ENCODE peak calls at places on chromosomes 5 and 9, in six cellular contexts. K is HCT116, J is GM12878, G is K562, Q is SK-N-SH, P is HepG2. Z is an unnamed sample.

GRCh38 chr9:99274016-99274415 is 51.9 kb downstream of the SEC61B start:
- DNase-seq in K (no peak), J (no peak), G (no peak), Q (no peak), P (no peak), Z (no peak)

GRCh38 chr5:9108156-9108555 is 437.7 kb downstream of the SEMA5A start:
- DNase-seq in K (no peak), J (no peak), G (no peak), Q (peak), P (no peak), Z (no peak)

GRCh38 chr5:146337264-146337904 is 1.3 kb upstream of the POU4F3 start:
- DNase-seq in K (no peak), J (no peak), G (no peak), Q (no peak), P (no peak), Z (peak)

GRCh38 chr5:122999947-123000563 is 36.5 kb downstream of the PPIC start:
- DNase-seq in K (peak), J (peak), G (peak), Q (no peak), P (peak), Z (peak)

GRCh38 chr5:149425729-149426128 is 46.6 kb upstream of the IL17B start:
- DNase-seq in K (no peak), J (no peak), G (no peak), Q (no peak), P (no peak), Z (no peak)

GRCh38 chr9:136596630-136597031 is 50.8 kb upstream of the NOTCH1 start:
- DNase-seq in K (no peak), J (no peak), G (no peak), Q (no peak), P (peak), Z (no peak)

GRCh38 chr5:107401470-107402085 is 269.2 kb downstream of the EFNA5 start:
- DNase-seq in K (no peak), J (no peak), G (no peak), Q (no peak), P (no peak), Z (peak)

GRCh38 chr9:105007143-105007542 is 79.2 kb upstream of the ABCA1 start:
- DNase-seq in K (no peak), J (no peak), G (no peak), Q (no peak), P (no peak), Z (no peak)

GRCh38 chr9:89877051-89878002 is 272.5 kb downstream of the GADD45G start:
- DNase-seq in K (no peak), J (no peak), G (no peak), Q (no peak), P (no peak), Z (no peak)

GRCh38 chr5:160492565-160492964 is 70.9 kb downstream of the PTTG1 start:
- DNase-seq in K (no peak), J (no peak), G (no peak), Q (no peak), P (no peak), Z (no peak)

GRCh38 chr5:175494271-175495183 is 16.2 kb downstream of the SFXN1 start:
- DNase-seq in K (no peak), J (no peak), G (no peak), Q (no peak), P (no peak), Z (no peak)
- H3K4me3 ChIP-seq in K (no peak), J (no peak), G (no peak), Q (no peak), P (no peak), Z (no peak)

GRCh38 chr5:137383909-137384308 is 115.2 kb downstream of the SPOCK1 start:
- DNase-seq in K (no peak), J (no peak), G (no peak), Q (no peak), P (no peak), Z (no peak)

GRCh38 chr5:137389042-137389441 is 110.1 kb downstream of the SPOCK1 start:
- DNase-seq in K (no peak), J (no peak), G (no peak), Q (no peak), P (no peak), Z (no peak)

GRCh38 chr5:137381546-137381945 is 117.6 kb downstream of the SPOCK1 start:
- DNase-seq in K (no peak), J (no peak), G (no peak), Q (no peak), P (no peak), Z (no peak)

GRCh38 chr5:137385064-137385463 is 114.1 kb downstream of the SPOCK1 start:
- DNase-seq in K (no peak), J (no peak), G (no peak), Q (no peak), P (no peak), Z (no peak)
- TF ChIP-seq REST in K (no peak), J (no peak), G (no peak), Q (no peak), P (no peak), Z (no peak)

DNA sequence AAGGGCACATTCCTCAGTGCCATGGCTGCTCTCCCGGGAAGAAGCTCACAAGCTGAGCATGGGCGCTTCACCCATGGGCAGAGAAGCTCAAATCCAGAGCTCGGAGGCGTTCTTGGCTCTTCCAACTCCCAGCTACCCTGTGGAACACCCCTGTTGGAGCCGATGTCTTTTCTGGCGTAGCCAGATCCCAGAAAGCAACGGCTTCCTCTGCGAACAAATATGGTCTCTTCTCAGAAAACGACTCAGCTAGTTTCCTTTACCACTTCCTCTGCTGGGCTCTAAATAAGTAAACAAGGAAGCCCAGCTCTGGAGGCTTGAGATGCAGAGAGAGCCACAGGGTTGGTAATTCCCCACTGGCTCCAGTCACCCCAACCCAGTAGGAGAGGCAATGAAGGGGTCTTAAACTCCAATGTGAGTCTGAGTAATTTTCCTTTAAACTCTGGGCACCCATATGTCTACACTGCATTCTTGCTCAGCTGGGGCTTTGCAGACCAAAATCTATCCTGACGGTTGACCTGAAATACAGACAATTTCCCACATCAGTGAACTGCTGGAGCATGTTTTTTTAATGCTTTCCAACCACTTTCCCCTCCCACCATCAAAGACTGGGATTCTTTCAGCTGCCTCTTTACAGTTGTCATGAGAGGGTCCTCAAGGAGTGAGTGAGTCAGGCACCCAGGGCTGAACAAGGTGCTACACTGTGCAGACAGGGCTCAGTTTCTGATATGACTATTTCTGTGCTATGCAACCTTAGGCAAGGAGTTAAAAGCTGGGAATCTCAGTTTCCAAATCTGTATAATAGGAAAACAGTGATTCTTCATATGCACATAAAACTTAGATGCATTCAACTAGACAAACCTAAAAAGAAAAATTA is at the start of gene LCP2:
- DNase-seq in K (no peak), J (no peak), G (no peak), Q (no peak), P (no peak), Z (no peak)
- H2AFZ ChIP-seq in K (no peak), J (peak), G (peak), Q (no peak), P (no peak), Z (peak)

GRCh38 chr9:125852386-125852785 is 105.2 kb downstream of the PBX3 start:
- DNase-seq in K (no peak), J (no peak), G (no peak), Q (no peak), P (peak), Z (no peak)

GRCh38 chr9:125850763-125851162 is 103.6 kb downstream of the PBX3 start:
- DNase-seq in K (no peak), J (no peak), G (no peak), Q (no peak), P (peak), Z (no peak)

GRCh38 chr9:125847735-125848134 is 100.6 kb downstream of the PBX3 start:
- DNase-seq in K (no peak), J (no peak), G (no peak), Q (no peak), P (no peak), Z (no peak)

GRCh38 chr9:125851971-125852370 is 104.8 kb downstream of the PBX3 start:
- DNase-seq in K (no peak), J (no peak), G (no peak), Q (no peak), P (no peak), Z (no peak)

DNA sequence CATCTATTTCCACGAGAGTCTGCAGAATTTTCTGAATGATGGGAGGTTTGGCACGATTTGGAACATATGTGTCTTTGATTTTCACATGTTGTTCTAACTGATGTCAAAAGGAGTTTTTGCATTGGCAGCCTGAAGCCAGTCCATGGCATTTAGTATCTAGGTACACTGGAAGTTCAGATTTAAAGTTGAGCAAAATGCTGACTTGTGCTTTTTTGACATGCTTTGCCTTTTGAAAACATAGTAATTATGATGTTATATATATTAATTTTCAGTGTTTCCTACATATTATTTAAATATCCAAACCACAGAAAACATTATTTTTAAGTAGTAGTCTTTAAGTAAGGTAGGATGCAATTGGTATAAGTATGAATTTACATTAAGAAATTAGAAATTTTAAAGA is 103.1 kb downstream of the PBX3 start:
- DNase-seq in K (no peak), J (no peak), G (no peak), Q (no peak), P (no peak), Z (no peak)
- H3K4me3 ChIP-seq in K (no peak), J (no peak), G (no peak), Q (no peak), P (no peak), Z (no peak)

GRCh38 chr5:177443144-177443983 is 3.2 kb upstream of the PRR7 start:
- DNase-seq in K (no peak), J (no peak), G (no peak), Q (no peak), P (no peak), Z (no peak)
- TF ChIP-seq REST in K (no peak), J (no peak), G (no peak), Q (no peak), P (no peak), Z (no peak)

DNA sequence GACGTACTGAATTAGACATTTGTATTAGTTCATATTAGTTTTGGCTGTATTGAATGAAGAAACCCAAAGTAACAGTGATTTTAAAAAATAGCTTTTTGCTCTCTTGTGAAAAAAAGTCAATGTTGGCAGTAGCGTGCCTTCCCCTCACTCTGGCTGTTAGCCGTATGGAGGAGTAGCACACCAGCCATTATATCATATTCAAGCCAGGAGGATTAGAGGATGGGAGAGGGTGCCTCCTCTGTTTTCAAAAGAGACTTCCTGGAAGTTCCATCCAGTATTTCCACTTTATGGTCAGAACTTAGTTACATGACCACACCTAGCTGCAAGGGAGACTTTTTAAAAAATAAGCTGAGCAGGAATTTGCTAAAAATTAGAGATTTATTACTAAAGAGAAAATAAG is 41.2 kb downstream of the GPR21 start:
- DNase-seq in K (no peak), J (no peak), G (no peak), Q (no peak), P (no peak), Z (no peak)
- H2AFZ ChIP-seq in K (no peak), J (no peak), G (no peak), Q (no peak), P (no peak), Z (no peak)

DNA sequence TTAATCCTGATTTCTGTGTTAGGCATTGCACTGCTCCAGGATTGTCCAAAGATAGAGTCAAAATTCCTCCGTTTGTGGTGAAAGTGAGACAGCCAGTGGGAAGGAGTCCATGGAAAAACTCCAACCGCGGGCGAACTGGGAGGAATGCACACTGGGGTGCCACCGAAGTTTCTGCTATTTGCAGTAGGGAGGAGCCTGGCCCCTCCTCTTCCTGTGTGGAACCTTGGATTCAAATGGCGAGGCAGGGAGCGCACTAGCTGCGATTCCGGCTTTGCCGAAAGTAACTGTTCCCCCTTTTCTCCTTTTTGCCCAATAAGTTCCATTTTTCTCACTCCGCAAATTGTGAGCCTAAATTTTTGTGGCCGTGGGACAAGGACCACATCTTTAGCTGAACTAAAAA is 9.3 kb downstream of the BAAT start:
- DNase-seq in K (no peak), J (no peak), G (no peak), Q (no peak), P (no peak), Z (peak)
- H3K4me3 ChIP-seq in K (no peak), J (no peak), G (no peak), Q (no peak), P (no peak), Z (no peak)